ENCODE peak calls at places on chromosomes 7 and 10, in seven cellular contexts. S, F, J, B, N, T and L are unnamed samples.

GRCh38 chr10:58414270-58415041 is 29.2 kb downstream of the TFAM start:
- DNase-seq in B (no peak), T (peak), F (no peak), S (no peak), N (no peak), J (peak), L (no peak)

GRCh38 chr10:128084991-128085390 is 41.2 kb downstream of the MKI67 start:
- DNase-seq in S (no peak), N (no peak), T (no peak), J (no peak), B (no peak), F (no peak), L (no peak)

GRCh38 chr10:26437637-26438461 is at the start of gene APBB1IP:
- DNase-seq in B (peak), S (no peak), F (peak), J (peak), N (peak), T (no peak), L (peak)

GRCh38 chr10:121159670-121160069 is 308.5 kb downstream of the WDR11 start:
- DNase-seq in F (no peak), T (no peak), N (no peak), J (no peak), S (no peak), B (no peak), L (no peak)

GRCh38 chr10:117662126-117662525 is 119.6 kb downstream of the EMX2 start:
- DNase-seq in N (no peak), J (no peak), T (peak), B (no peak), F (no peak), S (no peak), L (no peak)

GRCh38 chr7:43658718-43659548 is 70.4 kb downstream of the COA1 start:
- DNase-seq in B (no peak), S (no peak), T (no peak), F (no peak), J (no peak), N (no peak), L (no peak)

GRCh38 chr10:25068152-25069058 is 52.0 kb downstream of the THNSL1 start:
- DNase-seq in J (no peak), F (no peak), B (no peak), S (no peak), N (no peak), T (peak), L (no peak)

GRCh38 chr7:55524558-55525310 is 47.6 kb downstream of the VOPP1 start:
- DNase-seq in S (no peak), B (no peak), J (no peak), N (no peak), F (no peak), T (no peak), L (peak)

GRCh38 chr10:131841669-131842139 is 59.1 kb upstream of the PPP2R2D start:
- DNase-seq in S (no peak), F (no peak), N (no peak), T (no peak), J (no peak), B (no peak), L (no peak)

GRCh38 chr10:110203500-110204455 is 3.6 kb upstream of the MXI1 start:
- DNase-seq in B (peak), T (no peak), S (no peak), N (no peak), J (no peak), F (no peak), L (no peak)

GRCh38 chr10:59885430-59886134 is 20.8 kb downstream of the CCDC6 start:
- DNase-seq in T (no peak), N (no peak), F (no peak), S (peak), B (no peak), J (no peak), L (no peak)

GRCh38 chr7:108109216-108109908 is 20.8 kb downstream of the LAMB4 start:
- DNase-seq in B (no peak), S (no peak), J (no peak), N (no peak), T (no peak), F (no peak), L (no peak)

GRCh38 chr10:103678104-103678526 is 177.3 kb downstream of the SH3PXD2A start:
- DNase-seq in J (peak), S (no peak), F (peak), N (peak), B (peak), T (peak), L (peak)

GRCh38 chr7:94311545-94311944 is 83.2 kb upstream of the COL1A2 start:
- DNase-seq in S (no peak), F (no peak), J (no peak), B (no peak), N (no peak), T (no peak), L (no peak)

GRCh38 chr7:31108097-31108657 is 56.1 kb downstream of the ADCYAP1R1 start:
- DNase-seq in N (no peak), B (no peak), F (no peak), S (no peak), J (no peak), T (no peak), L (no peak)

GRCh38 chr10:74289172-74289571 is 138.2 kb downstream of the ADK start:
- DNase-seq in J (no peak), S (no peak), F (no peak), T (no peak), B (no peak), N (no peak), L (no peak)

GRCh38 chr7:39948932-39949928 is 826 bp upstream of the CDK13 start:
- DNase-seq in J (peak), B (peak), S (peak), N (peak), T (peak), F (peak), L (peak)

GRCh38 chr10:13528138-13528874 is 508 bp downstream of the BEND7 start:
- DNase-seq in F (peak), N (no peak), B (peak), T (no peak), J (no peak), S (peak), L (no peak)

GRCh38 chr10:85784792-85785191 is 581.8 kb downstream of the GRID1 start:
- DNase-seq in T (no peak), S (no peak), B (no peak), N (no peak), J (no peak), F (no peak), L (no peak)

GRCh38 chr10:110512461-110513187 is 14.9 kb downstream of the DUSP5 start:
- DNase-seq in J (no peak), B (no peak), N (no peak), S (no peak), F (no peak), T (peak), L (no peak)

GRCh38 chr7:130942211-130942964 is 208.4 kb upstream of the KLF14 start:
- DNase-seq in T (no peak), S (peak), F (peak), N (peak), J (no peak), B (peak), L (peak)

GRCh38 chr7:36605261-36605660 is 119.0 kb downstream of the AOAH start:
- DNase-seq in S (no peak), T (no peak), B (no peak), J (no peak), F (no peak), N (no peak), L (no peak)

GRCh38 chr7:305410-306151 is 15.6 kb downstream of the FOXL3 start:
- DNase-seq in N (no peak), F (no peak), T (no peak), J (no peak), B (no peak), S (no peak), L (no peak)

GRCh38 chr7:116948934-116949333 is 4.4 kb upstream of the ST7 start:
- DNase-seq in N (no peak), F (no peak), T (no peak), S (no peak), J (peak), B (no peak), L (no peak)

GRCh38 chr10:97869091-97870042 is 19.7 kb downstream of the GOLGA7B start:
- DNase-seq in B (peak), J (peak), S (peak), F (peak), N (peak), T (peak), L (peak)
- H3K4me3 ChIP-seq in B (no peak), J (no peak), S (no peak), F (no peak), N (no peak), T (no peak), L (no peak)

DNA sequence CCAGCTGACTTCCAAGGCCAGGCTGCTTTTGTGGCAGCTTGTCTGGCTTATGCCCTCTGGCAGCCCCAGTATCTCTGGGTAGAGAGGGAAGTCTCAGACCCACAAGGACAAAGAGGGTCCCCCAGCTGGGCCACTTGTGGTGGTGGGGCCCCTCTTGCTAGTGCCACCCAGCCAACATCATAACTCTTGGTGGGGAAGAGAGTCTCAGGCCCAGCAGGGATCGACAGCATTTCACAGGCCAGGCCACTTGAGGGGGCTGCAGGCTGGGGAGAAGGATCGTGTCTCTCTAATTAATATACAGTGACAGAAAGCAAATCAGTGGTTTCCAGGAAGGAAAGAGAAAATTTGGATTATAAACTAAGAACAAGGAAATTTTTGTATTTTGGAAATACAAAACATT is 76.0 kb downstream of the TYW1B start:
- DNase-seq in F (no peak), T (no peak), S (peak), N (no peak), J (no peak), B (no peak), L (no peak)
- TF ChIP-seq CTCF in F (no peak), T (peak), S (peak), N (no peak), J (no peak), B (no peak), L (no peak)

DNA sequence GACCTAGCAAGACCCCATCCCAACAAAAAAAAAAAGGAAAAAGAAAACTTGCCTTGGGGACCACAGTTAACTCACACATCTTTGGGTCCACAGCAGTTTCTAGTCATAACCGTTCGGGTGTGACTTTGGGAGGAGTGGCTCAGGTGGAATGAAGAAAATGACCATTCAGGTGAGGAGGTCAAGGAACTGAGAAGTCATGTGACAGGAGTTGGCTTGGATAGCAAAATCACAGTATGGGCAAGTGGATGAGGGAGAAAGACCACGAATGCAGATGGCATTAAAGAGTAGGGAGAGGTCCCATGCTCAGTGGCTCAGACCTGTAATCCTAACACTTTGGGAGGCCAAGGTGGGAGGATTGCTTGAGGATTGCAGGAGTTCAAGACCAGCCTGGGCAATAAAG is 17.1 kb upstream of the CNOT4 start:
- DNase-seq in N (no peak), B (no peak), F (no peak), T (no peak), S (no peak), J (no peak), L (no peak)
- H3K4me3 ChIP-seq in N (no peak), B (no peak), F (no peak), T (no peak), S (no peak), J (no peak), L (no peak)

GRCh38 chr7:102170417-102170970 is 116.2 kb upstream of the SH2B2 start:
- DNase-seq in J (peak), F (no peak), T (peak), S (no peak), B (no peak), N (no peak), L (no peak)
- TF ChIP-seq CTCF in J (no peak), F (no peak), T (no peak), S (no peak), B (no peak), N (no peak), L (no peak)